ENCODE peak calls at places on chromosomes 12 and 14, in six cellular contexts. L is A549, N is GM23338, R is OCI-LY7, J is fibroblast of lung, D is Panc1. S is an unnamed sample.
A peak's percentile ranks its signal among the peaks of the same experiment; 100 is the strongest.

GRCh38 chr12:15689751-15690191 is 99.4 kb downstream of the EPS8 start:
- DNase-seq in L (no peak), N (no peak), R (no peak), J (no peak), D (no peak), S (no peak)

GRCh38 chr12:120404271-120404670 is 33.6 kb upstream of the COX6A1 start:
- DNase-seq in L (no peak), N (peak; percentile 35), R (no peak), J (no peak), D (no peak), S (no peak)

GRCh38 chr14:53048631-53049030 is 97.8 kb upstream of the FERMT2 start:
- DNase-seq in L (no peak), N (no peak), R (no peak), J (peak; percentile 5), D (no peak), S (no peak)

GRCh38 chr12:46442239-46442638 is 69.7 kb upstream of the SLC38A2 start:
- DNase-seq in L (no peak), N (no peak), R (no peak), J (peak; percentile 68), D (no peak), S (no peak)

GRCh38 chr12:64976131-64976530 is 145.0 kb downstream of the WIF1 start:
- DNase-seq in L (no peak), N (no peak), R (no peak), J (no peak), D (no peak), S (no peak)

GRCh38 chr14:96662116-96662901 is 134.9 kb upstream of the VRK1 start:
- DNase-seq in L (no peak), N (no peak), R (no peak), J (peak; percentile 8), D (no peak), S (no peak)

GRCh38 chr14:54025661-54026060 is 69.0 kb upstream of the BMP4 start:
- DNase-seq in L (peak; percentile 24), N (peak; percentile 32), R (peak; percentile 10), J (peak; percentile 26), D (no peak), S (no peak)

GRCh38 chr12:118714051-118714460 is 267.3 kb upstream of the SRRM4 start:
- DNase-seq in L (peak; percentile 13), N (peak; percentile 93), R (peak; percentile 71), J (no peak), D (no peak), S (no peak)

GRCh38 chr12:57631566-57632368 is 1.2 kb downstream of the B4GALNT1 start:
- DNase-seq in L (no peak), N (peak; percentile 47), R (no peak), J (no peak), D (no peak), S (no peak)
- H3K4me3 ChIP-seq in L (peak overlapping the region; percentile 83), N (peak overlapping the region; percentile 74), R (no peak overlapping the region), J (peak overlapping the region; percentile 60), D (peak overlapping the region; percentile 67), S (peak overlapping the region; percentile 59)

GRCh38 chr12:54141534-54142475 is 47.0 kb downstream of the SMUG1 start:
- DNase-seq in L (no peak), N (no peak), R (no peak), J (peak; percentile 6), D (no peak), S (no peak)
- H3K27ac ChIP-seq in L (no peak overlapping the region), N (no peak overlapping the region), R (no peak overlapping the region), J (no peak overlapping the region), D (no peak overlapping the region), S (no peak overlapping the region)

GRCh38 chr12:92927436-92928116 is 1.5 kb downstream of the EEA1 start:
- DNase-seq in L (peak; percentile 46), N (peak; percentile 70), R (peak; percentile 18), J (peak; percentile 82), D (no peak), S (no peak)
- H3K4me3 ChIP-seq in L (peak overlapping the region; percentile 86), N (peak overlapping the region; percentile 66), R (peak overlapping the region; percentile 75), J (peak overlapping the region; percentile 77), D (peak overlapping the region; percentile 64), S (peak overlapping the region; percentile 82)

DNA sequence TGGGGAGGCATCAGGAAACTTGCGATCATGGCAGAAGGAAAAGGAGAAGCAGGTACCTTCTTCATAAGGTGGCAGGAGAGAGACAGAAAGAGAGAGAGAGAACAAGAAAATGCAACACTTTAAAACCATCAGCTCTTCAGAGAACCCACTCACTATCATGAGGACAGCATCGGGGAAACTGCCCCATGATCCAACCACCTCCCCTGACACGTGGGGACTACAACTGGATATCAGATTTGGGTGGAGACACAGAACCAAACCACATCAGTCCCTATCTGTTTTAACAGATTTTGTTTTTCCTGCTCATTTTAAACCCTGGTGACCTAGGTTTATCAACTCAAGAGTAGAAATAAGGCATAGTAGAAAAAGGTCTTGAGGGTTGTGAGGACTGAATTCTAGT is 210.1 kb upstream of the PLXNC1 start:
- DNase-seq in L (no peak), N (no peak), R (no peak), J (no peak), D (no peak), S (no peak)
- H3K27ac ChIP-seq in L (no peak overlapping the region), N (no peak overlapping the region), R (no peak overlapping the region), J (no peak overlapping the region), D (no peak overlapping the region), S (no peak overlapping the region)

GRCh38 chr14:32226051-32226450 is 23.0 kb upstream of the RNU6-8 start:
- DNase-seq in L (no peak), N (no peak), R (no peak), J (peak; percentile 58), D (no peak), S (no peak)

GRCh38 chr14:32230181-32230580 is 27.1 kb upstream of the RNU6-8 start:
- DNase-seq in L (peak; percentile 43), N (no peak), R (no peak), J (peak; percentile 93), D (no peak), S (no peak)

GRCh38 chr14:32225378-32225920 is 22.4 kb upstream of the RNU6-8 start:
- DNase-seq in L (no peak), N (no peak), R (no peak), J (no peak), D (no peak), S (no peak)

GRCh38 chr14:32230695-32231280 is 27.7 kb upstream of the RNU6-8 start:
- DNase-seq in L (peak; percentile 16), N (no peak), R (no peak), J (peak; percentile 95), D (no peak), S (peak; percentile 21)

DNA sequence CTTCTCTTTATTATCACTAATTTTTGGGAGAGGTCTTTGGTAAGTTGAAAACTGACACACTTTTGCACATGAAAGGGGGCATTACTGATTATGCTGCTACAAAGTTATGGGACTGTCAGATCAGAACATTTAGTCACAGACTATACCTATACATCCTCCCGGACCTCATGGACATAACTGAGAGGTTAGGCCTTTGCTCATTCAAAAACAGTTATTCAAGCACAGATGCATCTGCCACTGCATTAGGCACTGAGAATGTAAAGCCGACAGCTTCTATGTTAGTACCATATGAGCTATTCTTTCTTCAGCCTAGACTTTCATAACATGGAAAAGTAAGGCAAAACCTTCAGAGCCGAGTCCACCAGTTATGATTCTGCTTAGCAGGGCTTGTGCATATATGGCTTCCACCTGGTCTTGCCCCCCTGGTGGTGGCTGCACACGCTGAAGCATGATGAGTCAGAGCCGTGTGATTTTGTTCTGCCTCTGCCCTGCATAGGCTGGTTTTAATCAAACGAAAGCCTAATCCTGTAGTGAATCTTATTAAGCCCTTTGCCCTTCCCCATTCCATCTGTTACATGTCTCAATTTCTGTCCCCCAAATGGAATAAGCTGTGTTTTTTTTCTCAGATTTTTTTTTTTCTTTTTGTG is 21.8 kb upstream of the RNU6-8 start:
- DNase-seq in L (peak; percentile 68), N (peak; percentile 30), R (no peak), J (peak; percentile 71), D (no peak), S (no peak)
- H3K4me3 ChIP-seq in L (no peak overlapping the region), N (no peak overlapping the region), R (no peak overlapping the region), J (no peak overlapping the region), D (no peak overlapping the region), S (no peak overlapping the region)

GRCh38 chr12:53589915-53590314 is 36.3 kb downstream of the ATF7 start:
- DNase-seq in L (no peak), N (no peak), R (no peak), J (no peak), D (no peak), S (no peak)

GRCh38 chr12:53593031-53593430 is 33.2 kb downstream of the ATF7 start:
- DNase-seq in L (no peak), N (no peak), R (no peak), J (no peak), D (no peak), S (no peak)

GRCh38 chr12:53589423-53589822 is 36.8 kb downstream of the ATF7 start:
- DNase-seq in L (no peak), N (no peak), R (no peak), J (no peak), D (no peak), S (no peak)

GRCh38 chr12:53590661-53591060 is 35.5 kb downstream of the ATF7 start:
- DNase-seq in L (no peak), N (no peak), R (no peak), J (no peak), D (no peak), S (no peak)

GRCh38 chr12:53591301-53592206 is 34.6 kb downstream of the ATF7 start:
- DNase-seq in L (no peak), N (no peak), R (no peak), J (no peak), D (no peak), S (no peak)
- H3K27ac ChIP-seq in L (no peak overlapping the region), N (no peak overlapping the region), R (no peak overlapping the region), J (peak overlapping the region; percentile 9), D (peak overlapping the region; percentile 18), S (no peak overlapping the region)

DNA sequence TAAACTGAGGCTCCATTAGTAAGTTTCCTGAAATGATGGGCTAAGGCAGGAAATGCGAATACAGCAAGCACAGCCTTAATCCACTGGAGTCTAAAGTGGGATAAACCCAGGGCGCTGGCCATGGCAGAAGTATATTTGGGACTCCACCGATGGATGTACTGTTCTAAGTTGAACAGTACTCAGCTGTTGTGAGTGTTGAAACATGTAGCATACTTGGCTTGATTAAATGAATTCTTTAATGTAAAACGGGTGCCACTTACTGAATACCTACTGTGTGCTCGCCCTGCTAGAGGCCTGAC is 1.0 kb downstream of the SSPN start:
- DNase-seq in L (no peak), N (no peak), R (no peak), J (peak; percentile 43), D (no peak), S (no peak)
- H3K4me3 ChIP-seq in L (peak overlapping the region; percentile 56), N (peak overlapping the region; percentile 66), R (no peak overlapping the region), J (peak overlapping the region; percentile 66), D (peak overlapping the region; percentile 74), S (peak overlapping the region; percentile 65)

S was measured in AG04450.